ENCODE peak calls at places on chromosomes 1 and 21, in seven cellular contexts. One of them, this sample, is unnamed. For H3K4me1, the result is how much of the 10 kb centered on the place peaks cover.

GRCh38 chr1:25567710-25568089 is 24.3 kb downstream of the LDLRAP1 start:
- DNase-seq in mucosa of descending colon: peak
- DNase-seq in naive thymus-derived CD4-positive, alpha-beta T cell: no peak
- DNase-seq in CD8-positive, alpha-beta T cell: no peak
- DNase-seq in heart right ventricle: no peak
- DNase-seq in esophagus squamous epithelium: no peak
- DNase-seq in psoas muscle: peak
- DNase-seq in this sample: no peak

GRCh38 chr1:154014154-154014910 is 23.8 kb downstream of the RPS27 start:
- DNase-seq in mucosa of descending colon: no peak
- DNase-seq in naive thymus-derived CD4-positive, alpha-beta T cell: no peak
- DNase-seq in CD8-positive, alpha-beta T cell: no peak
- DNase-seq in heart right ventricle: no peak
- DNase-seq in esophagus squamous epithelium: no peak
- DNase-seq in psoas muscle: no peak
- DNase-seq in this sample: no peak

GRCh38 chr1:59266180-59266926 is 30.5 kb upstream of the FGGY start:
- DNase-seq in mucosa of descending colon: no peak
- DNase-seq in naive thymus-derived CD4-positive, alpha-beta T cell: no peak
- DNase-seq in CD8-positive, alpha-beta T cell: no peak
- DNase-seq in heart right ventricle: no peak
- DNase-seq in esophagus squamous epithelium: no peak
- DNase-seq in psoas muscle: no peak
- DNase-seq in this sample: no peak

GRCh38 chr1:220682901-220683576 is 7.1 kb upstream of the C1orf115 start:
- DNase-seq in mucosa of descending colon: no peak
- DNase-seq in naive thymus-derived CD4-positive, alpha-beta T cell: no peak
- DNase-seq in CD8-positive, alpha-beta T cell: no peak
- DNase-seq in heart right ventricle: no peak
- DNase-seq in esophagus squamous epithelium: no peak
- DNase-seq in psoas muscle: no peak
- DNase-seq in this sample: no peak

GRCh38 chr1:228109073-228109961 is at the start of gene MRPL55:
- DNase-seq in mucosa of descending colon: peak
- DNase-seq in naive thymus-derived CD4-positive, alpha-beta T cell: peak
- DNase-seq in CD8-positive, alpha-beta T cell: peak
- DNase-seq in heart right ventricle: peak
- DNase-seq in esophagus squamous epithelium: peak
- DNase-seq in psoas muscle: peak
- DNase-seq in this sample: peak

GRCh38 chr1:83055391-83056170 is 943.4 kb downstream of the TTLL7 start:
- DNase-seq in mucosa of descending colon: no peak
- DNase-seq in naive thymus-derived CD4-positive, alpha-beta T cell: no peak
- DNase-seq in CD8-positive, alpha-beta T cell: no peak
- DNase-seq in heart right ventricle: no peak
- DNase-seq in esophagus squamous epithelium: no peak
- DNase-seq in psoas muscle: no peak
- DNase-seq in this sample: peak

GRCh38 chr21:45293214-45293725 is 5.6 kb upstream of the POFUT2 start:
- DNase-seq in mucosa of descending colon: peak
- DNase-seq in naive thymus-derived CD4-positive, alpha-beta T cell: no peak
- DNase-seq in CD8-positive, alpha-beta T cell: no peak
- DNase-seq in heart right ventricle: no peak
- DNase-seq in esophagus squamous epithelium: no peak
- DNase-seq in psoas muscle: no peak
- DNase-seq in this sample: no peak

GRCh38 chr1:150365945-150366344 is 2.0 kb downstream of the RPRD2 start:
- DNase-seq in mucosa of descending colon: no peak
- DNase-seq in naive thymus-derived CD4-positive, alpha-beta T cell: peak
- DNase-seq in CD8-positive, alpha-beta T cell: no peak
- DNase-seq in heart right ventricle: no peak
- DNase-seq in esophagus squamous epithelium: no peak
- DNase-seq in psoas muscle: no peak
- DNase-seq in this sample: no peak

GRCh38 chr1:2208309-2209239 is 14.0 kb upstream of the FAAP20 start:
- DNase-seq in mucosa of descending colon: peak
- DNase-seq in naive thymus-derived CD4-positive, alpha-beta T cell: no peak
- DNase-seq in CD8-positive, alpha-beta T cell: no peak
- DNase-seq in heart right ventricle: peak
- DNase-seq in esophagus squamous epithelium: no peak
- DNase-seq in psoas muscle: peak
- DNase-seq in this sample: peak

GRCh38 chr1:165495811-165496143 is 48.0 kb upstream of the LRRC52 start:
- DNase-seq in mucosa of descending colon: no peak
- DNase-seq in naive thymus-derived CD4-positive, alpha-beta T cell: no peak
- DNase-seq in CD8-positive, alpha-beta T cell: no peak
- DNase-seq in heart right ventricle: no peak
- DNase-seq in esophagus squamous epithelium: no peak
- DNase-seq in psoas muscle: no peak
- DNase-seq in this sample: no peak

GRCh38 chr1:33435096-33435820 is 4.4 kb upstream of the PHC2 start:
- DNase-seq in mucosa of descending colon: no peak
- DNase-seq in naive thymus-derived CD4-positive, alpha-beta T cell: no peak
- DNase-seq in CD8-positive, alpha-beta T cell: no peak
- DNase-seq in heart right ventricle: no peak
- DNase-seq in esophagus squamous epithelium: no peak
- DNase-seq in psoas muscle: no peak
- DNase-seq in this sample: no peak

GRCh38 chr21:25369524-25370300 is 237.6 kb downstream of the MRPL39 start:
- DNase-seq in mucosa of descending colon: no peak
- DNase-seq in naive thymus-derived CD4-positive, alpha-beta T cell: no peak
- DNase-seq in CD8-positive, alpha-beta T cell: no peak
- DNase-seq in heart right ventricle: no peak
- DNase-seq in esophagus squamous epithelium: no peak
- DNase-seq in psoas muscle: no peak
- DNase-seq in this sample: no peak

GRCh38 chr1:30652151-30652915 is 71.1 kb downstream of the MATN1 start:
- DNase-seq in mucosa of descending colon: no peak
- DNase-seq in naive thymus-derived CD4-positive, alpha-beta T cell: no peak
- DNase-seq in CD8-positive, alpha-beta T cell: no peak
- DNase-seq in heart right ventricle: no peak
- DNase-seq in esophagus squamous epithelium: no peak
- DNase-seq in psoas muscle: no peak
- DNase-seq in this sample: no peak

GRCh38 chr1:189429610-189430009 is 1048.1 kb downstream of the BRINP3 start:
- DNase-seq in mucosa of descending colon: no peak
- DNase-seq in naive thymus-derived CD4-positive, alpha-beta T cell: no peak
- DNase-seq in CD8-positive, alpha-beta T cell: no peak
- DNase-seq in heart right ventricle: no peak
- DNase-seq in esophagus squamous epithelium: no peak
- DNase-seq in psoas muscle: no peak
- DNase-seq in this sample: peak

GRCh38 chr1:218374972-218375371 is 29.8 kb downstream of the TGFB2 start:
- DNase-seq in mucosa of descending colon: no peak
- DNase-seq in naive thymus-derived CD4-positive, alpha-beta T cell: no peak
- DNase-seq in CD8-positive, alpha-beta T cell: no peak
- DNase-seq in heart right ventricle: no peak
- DNase-seq in esophagus squamous epithelium: no peak
- DNase-seq in psoas muscle: no peak
- DNase-seq in this sample: peak

GRCh38 chr1:40663324-40664166 is 1.9 kb downstream of the RIMS3 start:
- DNase-seq in mucosa of descending colon: no peak
- DNase-seq in naive thymus-derived CD4-positive, alpha-beta T cell: no peak
- DNase-seq in CD8-positive, alpha-beta T cell: no peak
- DNase-seq in heart right ventricle: no peak
- DNase-seq in esophagus squamous epithelium: no peak
- DNase-seq in psoas muscle: no peak
- DNase-seq in this sample: no peak

GRCh38 chr1:104266612-104267011 is 516.9 kb downstream of the AMY1C start:
- DNase-seq in mucosa of descending colon: no peak
- DNase-seq in naive thymus-derived CD4-positive, alpha-beta T cell: no peak
- DNase-seq in CD8-positive, alpha-beta T cell: no peak
- DNase-seq in heart right ventricle: no peak
- DNase-seq in esophagus squamous epithelium: no peak
- DNase-seq in psoas muscle: no peak
- DNase-seq in this sample: no peak

GRCh38 chr1:226738421-226738994 is 574 bp downstream of the ITPKB start:
- DNase-seq in mucosa of descending colon: peak
- DNase-seq in naive thymus-derived CD4-positive, alpha-beta T cell: peak
- DNase-seq in CD8-positive, alpha-beta T cell: peak
- DNase-seq in heart right ventricle: peak
- DNase-seq in esophagus squamous epithelium: no peak
- DNase-seq in psoas muscle: peak
- DNase-seq in this sample: no peak

GRCh38 chr1:166133276-166133841 is 33.4 kb downstream of the FAM78B start:
- DNase-seq in mucosa of descending colon: no peak
- DNase-seq in naive thymus-derived CD4-positive, alpha-beta T cell: no peak
- DNase-seq in CD8-positive, alpha-beta T cell: no peak
- DNase-seq in heart right ventricle: no peak
- DNase-seq in esophagus squamous epithelium: no peak
- DNase-seq in psoas muscle: no peak
- DNase-seq in this sample: no peak

GRCh38 chr1:82269466-82269865 is 468.7 kb downstream of the ADGRL2 start:
- DNase-seq in mucosa of descending colon: no peak
- DNase-seq in naive thymus-derived CD4-positive, alpha-beta T cell: no peak
- DNase-seq in CD8-positive, alpha-beta T cell: no peak
- DNase-seq in heart right ventricle: no peak
- DNase-seq in esophagus squamous epithelium: no peak
- DNase-seq in psoas muscle: no peak
- DNase-seq in this sample: peak

GRCh38 chr1:65429806-65430205 is 9.3 kb downstream of the LEPR start:
- DNase-seq in mucosa of descending colon: no peak
- DNase-seq in naive thymus-derived CD4-positive, alpha-beta T cell: no peak
- DNase-seq in CD8-positive, alpha-beta T cell: no peak
- DNase-seq in heart right ventricle: no peak
- DNase-seq in esophagus squamous epithelium: no peak
- DNase-seq in psoas muscle: no peak
- DNase-seq in this sample: peak

GRCh38 chr1:153552335-153552734 is 3.3 kb upstream of the S100A3 start:
- DNase-seq in mucosa of descending colon: peak
- DNase-seq in naive thymus-derived CD4-positive, alpha-beta T cell: no peak
- DNase-seq in CD8-positive, alpha-beta T cell: no peak
- DNase-seq in heart right ventricle: no peak
- DNase-seq in esophagus squamous epithelium: no peak
- DNase-seq in psoas muscle: no peak
- DNase-seq in this sample: no peak

GRCh38 chr1:194167956-194168355 is 981.5 kb upstream of the B3GALT2 start:
- DNase-seq in mucosa of descending colon: no peak
- DNase-seq in naive thymus-derived CD4-positive, alpha-beta T cell: no peak
- DNase-seq in CD8-positive, alpha-beta T cell: no peak
- DNase-seq in heart right ventricle: no peak
- DNase-seq in esophagus squamous epithelium: no peak
- DNase-seq in psoas muscle: no peak
- DNase-seq in this sample: no peak

GRCh38 chr1:34695580-34695979 is 59.3 kb upstream of the GJB5 start:
- DNase-seq in mucosa of descending colon: no peak
- DNase-seq in naive thymus-derived CD4-positive, alpha-beta T cell: no peak
- DNase-seq in CD8-positive, alpha-beta T cell: no peak
- DNase-seq in heart right ventricle: no peak
- DNase-seq in esophagus squamous epithelium: no peak
- DNase-seq in psoas muscle: no peak
- DNase-seq in this sample: no peak

GRCh38 chr1:236687273-236687672 is 974 bp downstream of the ACTN2 start:
- DNase-seq in mucosa of descending colon: no peak
- DNase-seq in naive thymus-derived CD4-positive, alpha-beta T cell: no peak
- DNase-seq in CD8-positive, alpha-beta T cell: no peak
- DNase-seq in heart right ventricle: no peak
- DNase-seq in esophagus squamous epithelium: no peak
- DNase-seq in psoas muscle: no peak
- DNase-seq in this sample: no peak

DNA sequence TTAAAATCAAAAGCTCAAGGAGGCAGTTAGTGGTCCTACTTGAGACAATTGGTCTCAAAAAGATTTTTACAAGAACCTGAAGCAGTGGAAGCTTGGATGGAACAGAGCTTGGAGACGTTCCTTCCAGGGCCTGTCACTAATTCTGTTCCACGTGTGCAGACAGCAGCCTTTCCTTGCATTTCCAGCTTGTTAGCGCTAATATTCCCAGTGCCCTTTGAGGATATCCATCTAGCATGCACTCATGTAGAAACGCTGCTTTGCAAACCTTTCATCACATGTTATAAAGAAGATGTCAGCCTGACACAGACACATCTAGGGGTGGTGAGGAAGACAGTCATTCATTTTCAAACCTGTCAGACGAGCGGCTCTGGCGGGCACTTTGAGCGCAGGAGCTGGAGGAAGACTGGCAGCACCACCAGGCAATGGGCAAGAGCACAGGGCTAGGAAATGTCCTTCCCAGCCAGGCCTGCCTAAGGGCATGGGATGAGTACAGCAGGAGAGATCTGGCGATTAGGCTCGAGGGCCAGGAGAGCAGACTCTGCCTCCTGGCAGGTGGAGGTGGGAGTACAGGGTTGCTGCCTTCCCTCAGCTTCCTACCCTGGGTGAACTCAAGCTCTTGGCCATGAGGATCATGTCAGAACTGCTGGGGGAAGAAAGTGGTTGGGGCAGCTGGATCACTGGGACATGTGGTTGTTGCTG is 55.5 kb downstream of the CASQ2 start:
- DNase-seq in mucosa of descending colon: no peak
- DNase-seq in naive thymus-derived CD4-positive, alpha-beta T cell: no peak
- DNase-seq in CD8-positive, alpha-beta T cell: no peak
- DNase-seq in heart right ventricle: no peak
- DNase-seq in esophagus squamous epithelium: no peak
- DNase-seq in psoas muscle: no peak
- DNase-seq in this sample: peak
- H3K4me1 ChIP-seq in mucosa of descending colon: under half
- H3K4me1 ChIP-seq in naive thymus-derived CD4-positive, alpha-beta T cell: under half
- H3K4me1 ChIP-seq in CD8-positive, alpha-beta T cell: under half
- H3K4me1 ChIP-seq in heart right ventricle: under half
- H3K4me1 ChIP-seq in esophagus squamous epithelium: under half
- H3K4me1 ChIP-seq in psoas muscle: under half
- H3K4me1 ChIP-seq in this sample: half or more

DNA sequence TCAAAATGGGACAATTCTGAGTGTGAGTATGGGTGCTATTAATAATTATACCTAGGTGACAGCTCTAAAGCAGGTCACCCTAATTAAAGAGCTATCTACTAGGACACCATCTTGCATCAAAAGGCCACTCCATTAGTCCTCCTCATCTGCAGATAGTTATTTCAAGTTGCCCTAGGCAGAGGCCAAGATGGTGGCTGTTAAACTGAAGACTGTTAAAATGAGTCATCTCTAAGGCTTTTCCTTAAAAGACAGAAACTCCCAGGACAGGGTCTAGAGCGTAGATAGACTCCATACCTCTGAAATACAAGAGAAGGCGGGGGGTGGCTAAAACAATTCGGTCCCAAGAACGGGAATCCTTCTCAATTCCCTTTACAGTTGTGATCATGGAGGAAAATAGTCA is 4.5 kb upstream of the ZNF697 start:
- DNase-seq in mucosa of descending colon: no peak
- DNase-seq in naive thymus-derived CD4-positive, alpha-beta T cell: no peak
- DNase-seq in CD8-positive, alpha-beta T cell: no peak
- DNase-seq in heart right ventricle: no peak
- DNase-seq in esophagus squamous epithelium: no peak
- DNase-seq in psoas muscle: no peak
- DNase-seq in this sample: no peak
- H3K4me1 ChIP-seq in mucosa of descending colon: under half
- H3K4me1 ChIP-seq in naive thymus-derived CD4-positive, alpha-beta T cell: under half
- H3K4me1 ChIP-seq in CD8-positive, alpha-beta T cell: under half
- H3K4me1 ChIP-seq in heart right ventricle: under half
- H3K4me1 ChIP-seq in esophagus squamous epithelium: under half
- H3K4me1 ChIP-seq in psoas muscle: under half
- H3K4me1 ChIP-seq in this sample: under half

GRCh38 chr1:156897078-156897825 is 3.7 kb downstream of the PEAR1 start:
- DNase-seq in mucosa of descending colon: peak
- DNase-seq in naive thymus-derived CD4-positive, alpha-beta T cell: no peak
- DNase-seq in CD8-positive, alpha-beta T cell: no peak
- DNase-seq in heart right ventricle: no peak
- DNase-seq in esophagus squamous epithelium: no peak
- DNase-seq in psoas muscle: no peak
- DNase-seq in this sample: peak
- H3K4me1 ChIP-seq in mucosa of descending colon: under half
- H3K4me1 ChIP-seq in naive thymus-derived CD4-positive, alpha-beta T cell: under half
- H3K4me1 ChIP-seq in CD8-positive, alpha-beta T cell: under half
- H3K4me1 ChIP-seq in heart right ventricle: under half
- H3K4me1 ChIP-seq in esophagus squamous epithelium: half or more
- H3K4me1 ChIP-seq in psoas muscle: under half
- H3K4me1 ChIP-seq in this sample: under half

GRCh38 chr1:12548279-12549105 is 69.5 kb downstream of the DHRS3 start:
- DNase-seq in mucosa of descending colon: no peak
- DNase-seq in naive thymus-derived CD4-positive, alpha-beta T cell: no peak
- DNase-seq in CD8-positive, alpha-beta T cell: no peak
- DNase-seq in heart right ventricle: no peak
- DNase-seq in esophagus squamous epithelium: no peak
- DNase-seq in psoas muscle: no peak
- DNase-seq in this sample: no peak
- H3K4me1 ChIP-seq in mucosa of descending colon: under half
- H3K4me1 ChIP-seq in naive thymus-derived CD4-positive, alpha-beta T cell: under half
- H3K4me1 ChIP-seq in CD8-positive, alpha-beta T cell: under half
- H3K4me1 ChIP-seq in heart right ventricle: under half
- H3K4me1 ChIP-seq in esophagus squamous epithelium: half or more
- H3K4me1 ChIP-seq in psoas muscle: under half
- H3K4me1 ChIP-seq in this sample: under half

This sample was measured in PC-9.